ENCODE peak calls at places on chromosomes 7 and 10, in eight cellular contexts. Z is IMR-90, F is cardiac muscle cell, N is left ventricle myocardium inferior, L is upper lobe of right lung, U is HFF-Myc, P is stomach, O is fibroblast of mammary gland. V is an unnamed sample.

GRCh38 chr7:93620057-93620456 is 45.5 kb upstream of the CALCR start:
- DNase-seq in U (no peak), F (no peak), P (no peak), O (peak), Z (no peak), L (no peak), N (no peak), V (no peak)

GRCh38 chr10:124596914-124597676 is 135.5 kb downstream of the LHPP start:
- DNase-seq in N (no peak), F (no peak), Z (no peak), P (no peak), L (no peak), O (no peak), U (no peak), V (no peak)

GRCh38 chr10:43955978-43956377 is 307.3 kb upstream of the ZNF32 start:
- DNase-seq in L (peak), Z (no peak), U (no peak), O (no peak), P (no peak), N (no peak), F (no peak), V (no peak)

GRCh38 chr10:77602913-77603528 is 34.6 kb downstream of the KCNMA1 start:
- DNase-seq in P (no peak), Z (peak), N (no peak), F (no peak), O (no peak), U (no peak), L (no peak), V (peak)

GRCh38 chr7:55570218-55570873 is 2.0 kb downstream of the VOPP1 start:
- DNase-seq in N (no peak), Z (no peak), P (no peak), U (no peak), F (no peak), L (no peak), O (peak), V (no peak)

GRCh38 chr10:95467162-95467599 is 94.0 kb downstream of the SORBS1 start:
- DNase-seq in O (no peak), L (peak), Z (no peak), N (peak), U (no peak), F (peak), P (peak), V (peak)

GRCh38 chr7:47507514-47507913 is 74.4 kb downstream of the TNS3 start:
- DNase-seq in N (no peak), U (no peak), L (no peak), P (no peak), F (no peak), Z (no peak), O (no peak), V (no peak)

GRCh38 chr7:2154831-2155230 is 77.9 kb downstream of the MAD1L1 start:
- DNase-seq in U (no peak), L (no peak), P (no peak), O (no peak), N (no peak), Z (no peak), F (no peak), V (no peak)

GRCh38 chr10:89122431-89123066 is 84.6 kb downstream of the CH25H start:
- DNase-seq in F (no peak), O (peak), P (no peak), U (no peak), Z (peak), L (no peak), N (no peak), V (peak)

GRCh38 chr7:17020250-17020649 is 138.5 kb upstream of the AGR3 start:
- DNase-seq in U (no peak), L (no peak), P (no peak), Z (no peak), N (no peak), F (no peak), O (no peak), V (no peak)

GRCh38 chr10:60817135-60817805 is 39.0 kb downstream of the CDK1 start:
- DNase-seq in P (no peak), N (no peak), U (no peak), Z (peak), F (no peak), O (peak), L (no peak), V (no peak)

GRCh38 chr7:128099204-128099671 is 68.0 kb upstream of the LRRC4 start:
- DNase-seq in F (no peak), Z (peak), O (peak), N (no peak), L (no peak), U (no peak), P (no peak), V (peak)

GRCh38 chr7:157432541-157432956 is 95.7 kb downstream of the DNAJB6 start:
- DNase-seq in F (no peak), P (peak), O (peak), U (peak), Z (peak), N (no peak), L (peak), V (peak)

GRCh38 chr10:12869427-12869826 is 132.1 kb downstream of the CCDC3 start:
- DNase-seq in Z (peak), P (no peak), F (no peak), U (no peak), L (no peak), N (no peak), O (peak), V (no peak)

GRCh38 chr10:124005091-124005490 is 88.3 kb downstream of the CHST15 start:
- DNase-seq in O (no peak), Z (no peak), L (peak), F (no peak), N (no peak), U (no peak), P (peak), V (no peak)

GRCh38 chr10:74799840-74800239 is 26.6 kb upstream of the KAT6B start:
- DNase-seq in U (peak), N (no peak), F (no peak), L (no peak), Z (peak), P (no peak), O (peak), V (peak)

GRCh38 chr7:65477326-65477725 is 103.7 kb downstream of the ZNF92 start:
- DNase-seq in U (no peak), F (peak), Z (peak), L (no peak), N (no peak), O (peak), P (no peak), V (peak)

GRCh38 chr7:131249003-131249402 is 78.7 kb upstream of the MKLN1 start:
- DNase-seq in N (peak), Z (peak), F (no peak), O (peak), P (no peak), U (peak), L (peak), V (peak)

GRCh38 chr7:69282941-69283340 is 315.3 kb upstream of the AUTS2 start:
- DNase-seq in P (no peak), O (no peak), F (no peak), U (no peak), L (no peak), N (no peak), Z (no peak), V (no peak)

GRCh38 chr7:69283421-69283820 is 314.9 kb upstream of the AUTS2 start:
- DNase-seq in U (no peak), P (no peak), N (no peak), Z (no peak), O (peak), L (no peak), F (no peak), V (no peak)

DNA sequence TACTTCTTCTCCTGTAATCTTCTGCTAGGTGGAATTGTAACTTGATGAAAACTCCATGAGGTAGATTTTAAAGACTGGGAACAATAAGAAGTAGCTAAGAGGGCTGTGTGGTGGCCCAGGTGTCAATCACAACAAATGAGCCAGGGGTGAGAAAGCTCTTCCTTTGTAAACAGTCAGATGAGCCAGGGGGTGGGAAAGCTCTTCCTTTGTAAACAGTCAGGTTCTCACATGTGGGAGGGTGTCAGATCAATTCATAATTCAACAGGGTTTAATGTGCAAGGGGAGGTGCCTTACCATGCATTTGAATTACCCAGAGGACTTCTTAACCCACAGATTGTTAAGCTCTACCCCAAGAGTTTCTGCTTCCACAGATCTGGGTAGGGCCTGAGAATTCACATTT is 312.4 kb upstream of the AUTS2 start:
- DNase-seq in F (no peak), N (no peak), U (no peak), L (no peak), Z (no peak), O (no peak), P (no peak), V (no peak)
- TF ChIP-seq CTCF in F (no peak), N (no peak), U (no peak), L (no peak), Z (no peak), O (no peak), P (no peak), V (no peak)

GRCh38 chr10:6928531-6929080 is 348.5 kb upstream of the PRKCQ start:
- DNase-seq in Z (no peak), U (no peak), N (no peak), O (no peak), L (no peak), P (no peak), F (no peak), V (no peak)
- H3K4me3 ChIP-seq in Z (no peak), U (no peak), N (no peak), O (no peak), L (no peak), P (no peak), F (no peak), V (no peak)

DNA sequence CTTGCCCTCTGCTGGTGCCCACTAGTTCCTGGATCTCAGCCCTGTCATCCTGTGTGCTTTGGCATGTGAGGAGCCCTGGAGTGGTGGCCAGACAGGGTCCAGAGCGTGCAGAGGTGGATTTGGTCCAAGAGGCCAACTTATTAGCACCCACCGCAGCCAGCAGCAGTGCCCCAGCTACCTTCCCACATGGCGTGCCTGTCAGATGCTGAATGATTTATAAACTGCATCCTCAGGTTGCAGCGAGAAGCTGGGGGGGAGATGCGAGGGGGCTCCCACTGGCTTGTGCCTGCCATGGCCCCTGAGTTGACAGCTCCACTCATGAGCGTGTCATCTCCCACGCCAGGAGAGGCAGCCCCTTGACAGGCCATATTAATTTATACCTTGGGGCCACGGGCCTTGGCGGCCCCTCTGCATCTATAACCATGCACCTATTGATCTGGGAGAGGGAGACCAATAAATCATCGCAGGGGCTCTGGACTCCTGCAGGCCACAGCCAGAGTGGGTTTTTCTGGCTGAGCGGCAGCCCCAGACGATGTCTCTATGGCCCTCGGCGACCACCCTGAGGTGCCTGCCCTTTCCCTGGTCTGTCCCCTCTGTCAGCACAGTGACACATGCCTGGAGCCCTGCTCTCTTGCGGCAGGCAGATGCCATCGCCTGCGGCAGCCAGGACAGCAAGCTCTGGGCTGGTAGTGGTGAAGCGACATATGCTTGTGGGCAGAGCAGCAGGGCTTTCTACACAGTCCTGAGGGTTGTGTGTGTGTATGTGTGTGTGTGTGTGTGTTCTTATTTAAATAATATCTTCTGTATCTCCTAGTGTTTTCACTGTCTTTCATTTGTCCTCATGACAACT is 120.8 kb downstream of the CDH23 start:
- DNase-seq in P (no peak), U (no peak), Z (no peak), F (no peak), N (no peak), O (no peak), L (no peak), V (no peak)
- TF ChIP-seq CTCF in P (no peak), U (no peak), Z (no peak), F (no peak), N (no peak), O (no peak), L (no peak), V (no peak)

DNA sequence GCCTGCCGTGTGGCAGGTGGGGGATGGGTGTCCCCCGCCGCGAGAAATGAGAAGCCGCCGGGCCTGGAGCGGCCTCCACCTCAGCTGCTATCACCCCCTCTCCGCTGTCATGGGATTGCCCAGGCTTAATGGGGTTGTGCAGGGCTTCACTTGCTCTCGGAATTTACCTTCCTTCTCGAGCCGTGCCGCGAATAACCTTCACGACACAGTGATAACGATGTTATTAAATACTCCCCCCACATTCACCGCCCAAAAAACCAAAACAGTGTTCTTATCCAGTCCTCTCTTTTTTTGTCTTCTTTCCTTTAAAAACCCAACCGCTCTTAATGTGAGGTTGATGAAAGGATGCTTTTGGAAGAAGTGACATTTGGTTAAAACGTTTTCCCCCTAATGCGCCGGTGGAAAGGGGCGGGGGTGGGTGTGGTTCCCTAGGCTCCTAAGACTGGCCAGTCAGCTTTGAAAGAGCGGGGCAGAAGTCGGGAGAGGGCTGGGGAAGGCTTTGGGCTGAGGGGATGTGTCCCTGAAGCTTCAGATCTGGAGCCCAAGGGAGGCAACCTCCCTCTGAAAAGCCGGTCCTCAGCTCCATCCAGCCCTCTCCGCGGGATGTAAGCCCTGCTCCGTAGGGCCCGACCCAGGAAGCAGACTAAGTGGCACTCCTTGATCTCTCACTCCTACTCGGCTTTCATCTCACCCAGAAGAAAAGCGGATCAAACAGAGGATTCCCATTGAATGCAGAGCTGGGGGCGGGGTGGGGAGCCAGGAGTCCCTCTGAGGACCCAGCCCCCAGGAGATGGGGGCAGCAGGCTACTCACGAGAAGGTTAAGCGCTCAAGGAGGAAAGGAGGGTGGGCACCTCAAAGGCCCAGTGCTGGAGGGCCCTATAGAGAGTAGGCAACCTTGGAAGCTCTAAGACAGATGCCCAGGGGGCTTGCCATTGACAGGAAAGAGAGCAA is 2.5 kb upstream of the EVX1 start:
- DNase-seq in F (no peak), L (no peak), U (no peak), P (no peak), N (no peak), Z (no peak), O (no peak), V (no peak)
- H3K4me3 ChIP-seq in F (peak), L (no peak), U (no peak), P (peak), N (peak), Z (no peak), O (no peak), V (no peak)